ENCODE peak calls at places on chromosomes 3 and 15, in ten cellular contexts. O is PC-3, W is PC-9, F is astrocyte of the spinal cord, P is GM12878, V is AG04450, G is IMR-90, A is bronchial epithelial cell, Q is hepatocyte, U is HL-60. S is an unnamed sample.

GRCh38 chr3:36700537-36701248 is 63.7 kb downstream of the DCLK3 start:
- DNase-seq in F (peak; percentile 85), O (peak; percentile 81), V (peak; percentile 54), G (peak; percentile 85), A (peak; percentile 63), Q (peak; percentile 75), P (no peak), U (peak; percentile 46), W (peak; percentile 55), S (peak; percentile 50)

GRCh38 chr3:12891985-12892839 is 50.8 kb upstream of the RPL32 start:
- DNase-seq in W (peak; percentile 47), O (peak; percentile 78), U (peak; percentile 26), V (peak; percentile 32), Q (peak; percentile 81), A (peak; percentile 51), G (peak; percentile 66), F (peak; percentile 57), P (no peak), S (peak; percentile 10)

GRCh38 chr15:59918994-59919951 is 84.8 kb upstream of the FOXB1 start:
- DNase-seq in Q (peak; percentile 30), A (peak; percentile 97), V (no peak), O (peak; percentile 71), F (peak; percentile 79), G (peak; percentile 56), U (no peak), W (peak; percentile 37), P (peak; percentile 57), S (no peak)

GRCh38 chr3:6510713-6511112 is 350.2 kb upstream of the GRM7 start:
- DNase-seq in O (no peak), V (no peak), P (no peak), A (no peak), G (no peak), Q (no peak), F (no peak), W (no peak), U (no peak), S (no peak)

GRCh38 chr15:79094611-79095021 is 4.0 kb upstream of the RASGRF1 start:
- DNase-seq in A (no peak), P (no peak), O (no peak), F (no peak), U (no peak), Q (no peak), V (no peak), W (no peak), G (no peak), S (no peak)

GRCh38 chr3:31959951-31960792 is 20.9 kb downstream of the OSBPL10 start:
- DNase-seq in G (peak; percentile 55), P (no peak), W (no peak), V (no peak), U (no peak), A (peak; percentile 13), Q (no peak), O (no peak), F (peak; percentile 32), S (peak; percentile 72)

GRCh38 chr3:104066658-104067057 is 1300.1 kb upstream of the ALCAM start:
- DNase-seq in F (peak; percentile 26), G (no peak), O (peak; percentile 4), Q (peak; percentile 7), V (no peak), P (no peak), W (no peak), A (peak; percentile 67), U (no peak), S (no peak)

GRCh38 chr3:15055019-15055557 is 10.0 kb downstream of the MRPS25 start:
- DNase-seq in O (no peak), W (no peak), Q (no peak), A (no peak), U (no peak), P (peak; percentile 54), F (peak; percentile 32), V (no peak), G (peak; percentile 59), S (no peak)

GRCh38 chr3:69710153-69710977 is 28.9 kb upstream of the MITF start:
- DNase-seq in F (peak; percentile 48), G (peak; percentile 76), Q (no peak), O (peak; percentile 12), P (no peak), W (no peak), U (no peak), A (peak; percentile 15), V (peak; percentile 13), S (no peak)

GRCh38 chr3:134085034-134085775 is 55.5 kb upstream of the SLCO2A1 start:
- DNase-seq in O (no peak), F (no peak), G (peak; percentile 43), U (no peak), V (no peak), A (peak; percentile 86), P (no peak), W (no peak), Q (no peak), S (no peak)

GRCh38 chr3:66038726-66039589 is at the start of gene MAGI1:
- DNase-seq in O (peak; percentile 85), P (no peak), F (peak; percentile 96), V (peak; percentile 84), A (peak; percentile 85), W (peak; percentile 94), U (peak; percentile 45), Q (peak; percentile 97), G (peak; percentile 95), S (peak; percentile 93)

GRCh38 chr3:173221010-173221409 is 80.0 kb upstream of the SPATA16 start:
- DNase-seq in O (peak; percentile 41), G (no peak), U (no peak), P (no peak), A (peak; percentile 8), V (no peak), W (peak; percentile 11), F (no peak), Q (no peak), S (no peak)

GRCh38 chr3:64686446-64686908 is 1.3 kb downstream of the ADAMTS9 start:
- DNase-seq in U (no peak), O (peak; percentile 2), G (peak; percentile 52), Q (peak; percentile 72), V (no peak), W (peak; percentile 37), P (no peak), F (no peak), A (peak; percentile 54), S (no peak)

GRCh38 chr15:66390670-66391069 is 4.0 kb downstream of the MAP2K1 start:
- DNase-seq in V (no peak), Q (no peak), G (no peak), O (peak; percentile 60), A (peak; percentile 79), F (no peak), W (no peak), U (peak; percentile 73), P (peak; percentile 78), S (no peak)

GRCh38 chr15:63600001-63600645 is 2.9 kb downstream of the FBXL22 start:
- DNase-seq in F (no peak), O (peak; percentile 17), Q (peak; percentile 22), W (peak; percentile 44), G (no peak), P (no peak), U (peak; percentile 25), V (no peak), A (no peak), S (no peak)

GRCh38 chr15:63599401-63600000 is 2.3 kb downstream of the FBXL22 start:
- DNase-seq in O (peak; percentile 69), G (no peak), W (peak; percentile 64), P (no peak), V (no peak), A (peak; percentile 73), U (peak; percentile 75), F (peak; percentile 32), Q (peak; percentile 46), S (no peak)

GRCh38 chr15:63601727-63602185 is 4.6 kb downstream of the FBXL22 start:
- DNase-seq in P (no peak), V (no peak), U (no peak), Q (no peak), O (no peak), A (no peak), G (no peak), F (no peak), W (peak; percentile 14), S (no peak)

GRCh38 chr15:63601026-63601726 is 4.0 kb downstream of the FBXL22 start:
- DNase-seq in A (no peak), Q (peak; percentile 41), W (peak; percentile 27), G (peak; percentile 44), O (no peak), P (no peak), V (no peak), U (peak; percentile 56), F (peak; percentile 54), S (no peak)

DNA sequence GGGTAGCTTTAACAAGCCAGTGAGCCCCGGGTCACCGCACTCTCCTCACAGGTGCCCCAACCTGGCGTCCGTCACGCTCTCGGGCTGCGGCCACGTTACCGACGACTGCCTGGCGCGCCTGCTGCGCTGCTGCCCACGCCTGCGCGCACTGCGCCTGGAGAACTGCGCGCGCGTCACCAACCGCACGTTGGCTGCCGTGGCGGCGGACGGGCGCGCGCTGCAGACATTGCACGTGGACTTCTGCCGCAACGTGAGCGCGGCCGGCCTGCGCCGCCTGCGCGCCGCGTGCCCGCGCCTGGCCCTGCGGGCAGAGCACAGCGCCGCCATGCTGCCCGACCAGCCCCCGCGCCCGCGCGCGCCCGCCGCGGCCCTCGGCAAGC is 3.4 kb downstream of the FBXL22 start:
- DNase-seq in P (peak; percentile 77), V (peak; percentile 78), A (peak; percentile 75), Q (peak; percentile 95), W (peak; percentile 91), O (peak; percentile 90), G (peak; percentile 93), F (peak; percentile 92), U (peak; percentile 87), S (peak; percentile 77)
- TF ChIP-seq CTCF in P (no peak), V (no peak), A (no peak), Q (no peak), W (no peak), O (no peak), G (peak; percentile 30), F (no peak), U (no peak), S (no peak)

GRCh38 chr15:76931397-76932089 is at the start of gene RCN2:
- DNase-seq in A (peak; percentile 83), V (peak; percentile 72), U (peak; percentile 94), Q (peak; percentile 98), O (peak; percentile 95), P (peak; percentile 63), F (peak; percentile 95), W (peak; percentile 94), G (peak; percentile 90), S (peak; percentile 81)
- TF ChIP-seq CTCF in A (no peak), V (no peak), U (no peak), Q (no peak), O (no peak), P (no peak), F (no peak), W (no peak), G (no peak), S (no peak)

DNA sequence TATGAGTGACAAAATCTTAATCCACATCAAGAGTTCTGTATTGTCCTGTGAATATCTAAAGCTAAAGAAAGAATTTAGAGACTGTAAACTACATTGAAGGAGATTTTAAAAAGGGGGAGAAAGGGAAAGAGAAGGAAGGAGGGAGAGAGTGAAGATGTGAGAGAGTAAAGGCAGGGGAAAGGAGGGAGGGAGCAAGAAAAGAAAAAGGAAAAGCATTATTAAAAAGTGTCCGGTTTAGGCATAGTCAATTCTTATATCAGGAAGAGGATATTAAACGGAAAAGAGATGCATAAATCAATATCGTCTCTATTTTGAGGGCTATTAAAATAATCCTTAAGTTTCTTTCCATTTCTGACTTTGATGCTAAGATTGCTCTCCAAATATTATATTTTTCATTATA is 332.1 kb downstream of the ROBO2 start:
- DNase-seq in P (no peak), U (no peak), W (no peak), O (no peak), Q (no peak), G (no peak), F (no peak), V (no peak), A (no peak), S (no peak)
- TF ChIP-seq CTCF in P (no peak), U (no peak), W (no peak), O (no peak), Q (no peak), G (no peak), F (no peak), V (no peak), A (no peak), S (no peak)

GRCh38 chr15:29656636-29657475 is 165.4 kb downstream of the TJP1 start:
- DNase-seq in U (no peak), A (no peak), V (no peak), Q (peak; percentile 84), G (no peak), O (no peak), F (no peak), P (no peak), W (no peak), S (no peak)
- TF ChIP-seq CTCF in U (no peak), A (no peak), V (no peak), Q (peak; percentile 51), G (no peak), O (no peak), F (no peak), P (no peak), W (no peak), S (no peak)

S was measured in AG09319.